ENCODE peak calls at places on chromosomes 1 and 21, in six cellular contexts. S is HepG2, U is epithelial cell of proximal tubule, N is thoracic aorta, V is AG10803, X is left ventricle myocardium inferior. B is an unnamed sample.

GRCh38 chr1:5099558-5099957 is 445.1 kb downstream of the AJAP1 start:
- DNase-seq in S (no peak), U (no peak), N (no peak), V (no peak), X (no peak), B (no peak)

GRCh38 chr21:15011967-15012366 is 52.8 kb downstream of the NRIP1 start:
- DNase-seq in S (no peak), U (no peak), N (no peak), V (no peak), X (no peak), B (no peak)

GRCh38 chr1:91736999-91737615 is 148.8 kb downstream of the TGFBR3 start:
- DNase-seq in S (peak; percentile 87), U (peak; percentile 92), N (peak; percentile 13), V (peak; percentile 89), X (no peak), B (peak; percentile 85)

GRCh38 chr1:206931709-206932108 is 10.0 kb upstream of the FCMR start:
- DNase-seq in S (no peak), U (no peak), N (no peak), V (no peak), X (no peak), B (no peak)

GRCh38 chr1:30052178-30052577 is 671.2 kb downstream of the MATN1 start:
- DNase-seq in S (no peak), U (no peak), N (no peak), V (no peak), X (no peak), B (no peak)

GRCh38 chr1:184562801-184563200 is 176.0 kb downstream of the C1orf21 start:
- DNase-seq in S (no peak), U (no peak), N (no peak), V (no peak), X (no peak), B (no peak)

GRCh38 chr1:183147735-183148134 is 38.3 kb upstream of the LAMC2 start:
- DNase-seq in S (no peak), U (no peak), N (no peak), V (peak; percentile 24), X (no peak), B (no peak)

GRCh38 chr1:25028910-25029599 is 99.0 kb upstream of the RUNX3 start:
- DNase-seq in S (no peak), U (no peak), N (no peak), V (no peak), X (no peak), B (no peak)

GRCh38 chr1:40030528-40031135 is 9.9 kb upstream of the CAP1 start:
- DNase-seq in S (no peak), U (no peak), N (no peak), V (peak; percentile 31), X (no peak), B (peak; percentile 98)

GRCh38 chr1:94542088-94542671 is 621 bp upstream of the F3 start:
- DNase-seq in S (no peak), U (no peak), N (no peak), V (peak; percentile 94), X (peak; percentile 61), B (no peak)

GRCh38 chr21:42149656-42150457 is 69.1 kb upstream of the ABCG1 start:
- DNase-seq in S (no peak), U (no peak), N (no peak), V (no peak), X (no peak), B (no peak)

GRCh38 chr1:163013826-163014600 is 55.1 kb upstream of the RGS4 start:
- DNase-seq in S (no peak), U (no peak), N (no peak), V (no peak), X (no peak), B (no peak)

GRCh38 chr1:61213612-61214011 is 131.3 kb downstream of the NFIA start:
- DNase-seq in S (no peak), U (no peak), N (no peak), V (no peak), X (no peak), B (no peak)

GRCh38 chr1:180186831-180187230 is 32.2 kb downstream of the QSOX1 start:
- DNase-seq in S (no peak), U (no peak), N (no peak), V (no peak), X (no peak), B (no peak)

GRCh38 chr1:229753764-229754553 is 127.9 kb downstream of the URB2 start:
- DNase-seq in S (no peak), U (no peak), N (no peak), V (no peak), X (no peak), B (no peak)

GRCh38 chr1:180563013-180563827 is 4.5 kb downstream of the OVAAL start:
- DNase-seq in S (peak; percentile 27), U (no peak), N (no peak), V (peak; percentile 60), X (no peak), B (no peak)

GRCh38 chr1:63073530-63074306 is 248.6 kb upstream of the FOXD3 start:
- DNase-seq in S (no peak), U (no peak), N (no peak), V (no peak), X (no peak), B (no peak)

GRCh38 chr1:39410915-39411436 is 80.5 kb upstream of the BMP8A start:
- DNase-seq in S (peak; percentile 84), U (no peak), N (no peak), V (peak; percentile 96), X (peak; percentile 84), B (peak; percentile 71)

GRCh38 chr1:117964290-117965038 is 34.9 kb downstream of the WDR3 start:
- DNase-seq in S (no peak), U (no peak), N (no peak), V (no peak), X (no peak), B (no peak)

GRCh38 chr1:117967900-117968299 is 38.4 kb downstream of the WDR3 start:
- DNase-seq in S (no peak), U (no peak), N (no peak), V (peak; percentile 2), X (no peak), B (peak; percentile 43)

GRCh38 chr1:117971777-117972176 is 42.2 kb downstream of the WDR3 start:
- DNase-seq in S (no peak), U (no peak), N (no peak), V (no peak), X (no peak), B (no peak)

GRCh38 chr1:117970251-117970650 is 40.7 kb downstream of the WDR3 start:
- DNase-seq in S (no peak), U (no peak), N (no peak), V (no peak), X (no peak), B (no peak)

DNA sequence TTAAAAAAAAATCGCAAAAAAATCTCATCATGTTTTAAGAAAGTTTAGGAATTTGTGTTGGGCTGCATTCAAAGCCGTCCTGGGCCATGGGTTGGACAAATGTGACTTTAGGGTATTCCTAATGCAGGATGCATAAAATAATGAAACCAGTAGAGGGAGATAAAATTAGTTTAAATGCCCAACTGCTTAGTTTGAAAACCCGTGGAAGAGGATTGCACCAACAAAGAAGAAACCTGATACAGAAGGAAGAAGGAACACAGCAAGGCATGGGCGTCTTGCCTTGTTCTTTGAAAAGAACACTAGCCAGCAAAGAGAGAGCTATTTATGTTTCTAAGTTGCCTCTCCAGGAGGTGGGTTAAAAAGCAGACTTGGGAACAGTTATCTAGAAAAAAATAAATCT is 37.9 kb downstream of the WDR3 start:
- DNase-seq in S (no peak), U (no peak), N (no peak), V (peak; percentile 51), X (no peak), B (no peak)
- TF ChIP-seq CTCF in S (no peak), U (peak; percentile 26), N (no peak), V (peak; percentile 32), X (no peak), B (no peak)

DNA sequence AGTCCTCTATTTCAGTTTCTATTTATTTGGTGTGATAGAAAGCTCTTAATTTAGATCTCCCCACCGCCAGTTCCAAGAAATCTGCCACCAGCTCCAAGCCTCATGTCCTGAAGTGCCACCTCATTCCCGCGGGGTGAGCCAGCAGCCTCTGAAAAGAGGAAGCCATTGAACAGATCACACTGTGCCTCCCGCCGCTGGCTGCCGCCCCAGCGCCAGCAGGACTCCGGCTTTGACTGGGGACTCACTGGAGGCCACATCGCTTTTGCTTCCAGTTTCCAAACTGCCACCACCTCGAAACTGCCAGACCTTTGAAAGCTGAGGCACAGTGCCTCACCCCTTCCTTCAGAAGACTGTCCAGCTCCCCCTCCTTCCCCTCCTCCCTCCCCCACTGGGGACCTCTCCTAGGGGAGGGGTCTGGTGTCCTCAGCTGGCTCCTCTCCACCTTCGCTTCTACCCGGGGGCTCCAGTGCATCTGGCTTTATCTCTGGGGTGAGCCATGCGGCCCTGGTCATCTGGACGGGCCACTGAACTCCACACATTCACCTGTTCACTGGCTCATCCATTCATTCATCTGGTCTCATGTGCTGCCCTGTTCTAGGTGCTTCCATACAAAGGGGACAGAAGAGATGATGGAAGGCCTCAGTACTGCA is 59.0 kb downstream of the VPS26C start:
- DNase-seq in S (peak; percentile 13), U (no peak), N (peak; percentile 73), V (peak; percentile 16), X (peak; percentile 79), B (no peak)
- H3K4me3 ChIP-seq in S (peak overlapping the region; percentile 57), U (no peak overlapping the region), N (peak overlapping the region; percentile 63), V (peak overlapping the region; percentile 15), X (peak overlapping the region; percentile 51), B (no peak overlapping the region)

GRCh38 chr1:77316006-77316405 is 34.2 kb downstream of the AK5 start:
- DNase-seq in S (no peak), U (peak; percentile 94), N (no peak), V (peak; percentile 78), X (no peak), B (no peak)

GRCh38 chr1:77308889-77309621 is 27.2 kb downstream of the AK5 start:
- DNase-seq in S (no peak), U (no peak), N (no peak), V (no peak), X (no peak), B (no peak)

GRCh38 chr1:77316966-77317365 is 35.1 kb downstream of the AK5 start:
- DNase-seq in S (no peak), U (no peak), N (no peak), V (peak; percentile 48), X (no peak), B (no peak)

GRCh38 chr1:77319036-77319705 is 37.4 kb downstream of the AK5 start:
- DNase-seq in S (no peak), U (no peak), N (no peak), V (no peak), X (no peak), B (no peak)

GRCh38 chr1:77313491-77313890 is 31.7 kb downstream of the AK5 start:
- DNase-seq in S (peak; percentile 40), U (no peak), N (no peak), V (no peak), X (no peak), B (no peak)
- TF ChIP-seq CTCF in S (peak; percentile 54), U (peak; percentile 69), N (no peak), V (peak; percentile 24), X (peak; percentile 32), B (peak; percentile 51)

GRCh38 chr21:38490411-38491020 is 7.8 kb downstream of the ERG start:
- DNase-seq in S (no peak), U (no peak), N (no peak), V (no peak), X (no peak), B (no peak)

GRCh38 chr21:38489283-38489677 is 9.0 kb downstream of the ERG start:
- DNase-seq in S (no peak), U (no peak), N (no peak), V (no peak), X (no peak), B (no peak)

GRCh38 chr21:38487906-38488639 is 10.2 kb downstream of the ERG start:
- DNase-seq in S (no peak), U (no peak), N (no peak), V (no peak), X (no peak), B (no peak)

GRCh38 chr21:38489729-38490128 is 8.5 kb downstream of the ERG start:
- DNase-seq in S (no peak), U (no peak), N (no peak), V (no peak), X (no peak), B (no peak)

GRCh38 chr21:38488640-38489282 is 9.5 kb downstream of the ERG start:
- DNase-seq in S (no peak), U (no peak), N (no peak), V (no peak), X (no peak), B (no peak)
- H3K4me3 ChIP-seq in S (no peak overlapping the region), U (no peak overlapping the region), N (no peak overlapping the region), V (no peak overlapping the region), X (no peak overlapping the region), B (no peak overlapping the region)

B was measured in retinal pigment epithelial cell.